ENCODE peak calls at places on chromosome 12, in six cellular contexts. A is stimulated activated CD4-positive, alpha-beta T cell treated with anti-CD3 and anti-CD28 coated beads, Interleukin-4, amount 100 ng/mL, for 4 hours; G is hypothalamus; W is endothelial cell; O is stimulated activated CD8-positive, alpha-beta memory T cell treated with anti-CD3 and anti-CD28 coated beads, Interleukin-4, amount 100 ng/mL, for 4 hours; K is mesenchymal stem cell. J is an unnamed sample.

GRCh38 chr12:15001733-15002471 is 29.1 kb downstream of the PDE6H start:
- DNase-seq in W (peak; percentile 13), G (no peak), O (no peak), K (peak; percentile 75), A (no peak), J (no peak)

GRCh38 chr12:120849765-120850164 is 54.4 kb downstream of the SPPL3 start:
- DNase-seq in A (no peak), K (peak; percentile 82), W (no peak), G (no peak), O (no peak), J (peak; percentile 23)

GRCh38 chr12:121805800-121806555 is 2.2 kb downstream of the SETD1B start:
- DNase-seq in G (no peak), A (no peak), K (peak; percentile 27), O (no peak), W (no peak), J (no peak)

GRCh38 chr12:49562233-49562632 is 5.7 kb downstream of the MCRS1 start:
- DNase-seq in W (no peak), A (no peak), O (no peak), K (no peak), G (no peak), J (no peak)

GRCh38 chr12:130832561-130833209 is 6.4 kb downstream of the STX2 start:
- DNase-seq in G (peak; percentile 27), W (no peak), A (no peak), K (peak; percentile 75), O (no peak), J (no peak)

GRCh38 chr12:3725267-3726115 is 27.4 kb downstream of the CRACR2A start:
- DNase-seq in A (no peak), W (no peak), K (no peak), O (no peak), G (no peak), J (no peak)

GRCh38 chr12:128968668-128969067 is 115.4 kb downstream of the GLT1D1 start:
- DNase-seq in A (no peak), G (no peak), O (no peak), W (no peak), K (no peak), J (no peak)

GRCh38 chr12:114687802-114688201 is 3.8 kb upstream of the TBX3 start:
- DNase-seq in A (no peak), G (no peak), W (no peak), O (no peak), K (no peak), J (no peak)